ENCODE peak calls at places on chromosomes 11 and 22, in four cellular contexts. One of them, this sample, is unnamed. For H3K9me3, the result is how much of the 10 kb centered on the place peaks cover.

GRCh38 chr11:75431533-75432525 is 1.2 kb downstream of the KLHL35 start:
- DNase-seq in testis: no peak
- DNase-seq in tibial nerve: no peak
- DNase-seq in H1: no peak
- DNase-seq in this sample: no peak

GRCh38 chr11:83265331-83265730 is 20.8 kb downstream of the CCDC90B start:
- DNase-seq in testis: no peak
- DNase-seq in tibial nerve: no peak
- DNase-seq in H1: no peak
- DNase-seq in this sample: no peak

GRCh38 chr11:13160302-13160701 is 117.3 kb upstream of the BMAL1 start:
- DNase-seq in testis: no peak
- DNase-seq in tibial nerve: no peak
- DNase-seq in H1: no peak
- DNase-seq in this sample: no peak

GRCh38 chr11:29405305-29405704 is 611.5 kb downstream of the KCNA4 start:
- DNase-seq in testis: no peak
- DNase-seq in tibial nerve: no peak
- DNase-seq in H1: no peak
- DNase-seq in this sample: no peak

GRCh38 chr22:27755521-27756211 is 45.9 kb downstream of the MN1 start:
- DNase-seq in testis: no peak
- DNase-seq in tibial nerve: no peak
- DNase-seq in H1: no peak
- DNase-seq in this sample: no peak

GRCh38 chr11:109309153-109309552 is 112.8 kb upstream of the C11orf87 start:
- DNase-seq in testis: no peak
- DNase-seq in tibial nerve: no peak
- DNase-seq in H1: no peak
- DNase-seq in this sample: no peak

GRCh38 chr11:19595840-19596751 is 116.5 kb upstream of the NAV2 start:
- DNase-seq in testis: no peak
- DNase-seq in tibial nerve: no peak
- DNase-seq in H1: no peak
- DNase-seq in this sample: no peak

GRCh38 chr11:47215366-47215925 is 672 bp downstream of the DDB2 start:
- DNase-seq in testis: no peak
- DNase-seq in tibial nerve: no peak
- DNase-seq in H1: no peak
- DNase-seq in this sample: no peak

GRCh38 chr11:10317281-10317755 is 12.4 kb downstream of the ADM start:
- DNase-seq in testis: no peak
- DNase-seq in tibial nerve: no peak
- DNase-seq in H1: no peak
- DNase-seq in this sample: no peak

GRCh38 chr22:41772198-41772597 is 28.3 kb upstream of the CCDC134 start:
- DNase-seq in testis: no peak
- DNase-seq in tibial nerve: no peak
- DNase-seq in H1: no peak
- DNase-seq in this sample: no peak

GRCh38 chr11:14075118-14075601 is 112.6 kb downstream of the SPON1 start:
- DNase-seq in testis: no peak
- DNase-seq in tibial nerve: no peak
- DNase-seq in H1: no peak
- DNase-seq in this sample: no peak

GRCh38 chr11:114586797-114587196 is 8.8 kb downstream of the NXPE4 start:
- DNase-seq in testis: no peak
- DNase-seq in tibial nerve: no peak
- DNase-seq in H1: no peak
- DNase-seq in this sample: no peak

GRCh38 chr11:12845739-12846358 is 163.3 kb upstream of the RASSF10 start:
- DNase-seq in testis: no peak
- DNase-seq in tibial nerve: no peak
- DNase-seq in H1: no peak
- DNase-seq in this sample: no peak

GRCh38 chr11:61083601-61084147 is 18.6 kb upstream of the CD5 start:
- DNase-seq in testis: no peak
- DNase-seq in tibial nerve: no peak
- DNase-seq in H1: no peak
- DNase-seq in this sample: peak

GRCh38 chr22:28904211-28904808 is 20.9 kb downstream of the ZNRF3 start:
- DNase-seq in testis: no peak
- DNase-seq in tibial nerve: no peak
- DNase-seq in H1: no peak
- DNase-seq in this sample: no peak

GRCh38 chr11:20022363-20023081 is 137.8 kb downstream of the DBX1 start:
- DNase-seq in testis: no peak
- DNase-seq in tibial nerve: no peak
- DNase-seq in H1: peak
- DNase-seq in this sample: no peak

GRCh38 chr22:37259540-37260029 is 15.5 kb upstream of the RAC2 start:
- DNase-seq in testis: peak
- DNase-seq in tibial nerve: no peak
- DNase-seq in H1: peak
- DNase-seq in this sample: no peak

GRCh38 chr11:67316882-67317364 is 13.6 kb downstream of the SSH3 start:
- DNase-seq in testis: no peak
- DNase-seq in tibial nerve: no peak
- DNase-seq in H1: no peak
- DNase-seq in this sample: no peak

GRCh38 chr22:27512283-27512761 is 289.2 kb downstream of the MN1 start:
- DNase-seq in testis: peak
- DNase-seq in tibial nerve: peak
- DNase-seq in H1: no peak
- DNase-seq in this sample: no peak

GRCh38 chr11:66225054-66225453 is 43.4 kb upstream of the RAB1B start:
- DNase-seq in testis: peak
- DNase-seq in tibial nerve: no peak
- DNase-seq in H1: no peak
- DNase-seq in this sample: no peak

GRCh38 chr11:127461575-127462344 is 461.2 kb upstream of the KIRREL3 start:
- DNase-seq in testis: no peak
- DNase-seq in tibial nerve: no peak
- DNase-seq in H1: no peak
- DNase-seq in this sample: no peak

GRCh38 chr11:114200351-114200750 is 95.8 kb upstream of the NNMT start:
- DNase-seq in testis: no peak
- DNase-seq in tibial nerve: no peak
- DNase-seq in H1: no peak
- DNase-seq in this sample: no peak

GRCh38 chr11:105443623-105444022 is 166.2 kb upstream of the GRIA4 start:
- DNase-seq in testis: no peak
- DNase-seq in tibial nerve: no peak
- DNase-seq in H1: no peak
- DNase-seq in this sample: no peak
- H3K9me3 ChIP-seq in testis: under half
- H3K9me3 ChIP-seq in tibial nerve: under half
- H3K9me3 ChIP-seq in H1: under half
- H3K9me3 ChIP-seq in this sample: under half

GRCh38 chr11:110988731-110989130 is 256.8 kb upstream of the POU2AF2 start:
- DNase-seq in testis: no peak
- DNase-seq in tibial nerve: no peak
- DNase-seq in H1: no peak
- DNase-seq in this sample: no peak

GRCh38 chr11:110991621-110992355 is 253.7 kb upstream of the POU2AF2 start:
- DNase-seq in testis: peak
- DNase-seq in tibial nerve: peak
- DNase-seq in H1: no peak
- DNase-seq in this sample: no peak

GRCh38 chr11:110992481-110992880 is 253.0 kb upstream of the POU2AF2 start:
- DNase-seq in testis: no peak
- DNase-seq in tibial nerve: no peak
- DNase-seq in H1: no peak
- DNase-seq in this sample: no peak

GRCh38 chr11:110989734-110990133 is 255.8 kb upstream of the POU2AF2 start:
- DNase-seq in testis: no peak
- DNase-seq in tibial nerve: no peak
- DNase-seq in H1: no peak
- DNase-seq in this sample: no peak

GRCh38 chr11:110990316-110990715 is 255.2 kb upstream of the POU2AF2 start:
- DNase-seq in testis: no peak
- DNase-seq in tibial nerve: no peak
- DNase-seq in H1: no peak
- DNase-seq in this sample: no peak
- H3K9me3 ChIP-seq in testis: under half
- H3K9me3 ChIP-seq in tibial nerve: under half
- H3K9me3 ChIP-seq in H1: under half
- H3K9me3 ChIP-seq in this sample: under half

DNA sequence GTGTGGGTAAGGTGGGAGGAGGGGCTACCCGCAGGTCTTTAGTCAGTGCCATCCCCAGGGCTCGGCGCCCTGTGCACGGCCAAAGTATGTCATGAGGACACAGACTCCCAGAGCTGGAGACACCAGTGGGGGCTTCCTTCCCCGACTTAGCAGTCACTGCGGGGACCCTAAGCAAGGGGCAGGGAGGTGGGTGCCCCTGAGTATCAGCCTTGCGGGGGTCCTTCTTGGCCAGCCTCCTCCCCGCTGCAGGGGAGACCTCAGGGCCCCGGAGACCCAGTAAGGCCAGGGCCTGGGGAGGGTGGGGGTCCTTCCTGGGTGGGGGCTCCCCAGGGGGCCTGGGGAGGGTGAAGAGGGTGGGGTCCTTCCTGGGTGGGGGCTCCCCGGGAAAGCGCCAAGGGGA is 673.8 kb downstream of the BRD1 start:
- DNase-seq in testis: no peak
- DNase-seq in tibial nerve: peak
- DNase-seq in H1: no peak
- DNase-seq in this sample: no peak
- H3K9me3 ChIP-seq in testis: under half
- H3K9me3 ChIP-seq in tibial nerve: under half
- H3K9me3 ChIP-seq in H1: under half
- H3K9me3 ChIP-seq in this sample: under half

GRCh38 chr11:55652560-55652959 is 4.4 kb downstream of the OR4S2 start:
- DNase-seq in testis: no peak
- DNase-seq in tibial nerve: no peak
- DNase-seq in H1: no peak
- DNase-seq in this sample: no peak
- H3K9me3 ChIP-seq in testis: under half
- H3K9me3 ChIP-seq in tibial nerve: under half
- H3K9me3 ChIP-seq in H1: under half
- H3K9me3 ChIP-seq in this sample: under half

GRCh38 chr11:77189588-77190210 is 61.7 kb downstream of the MYO7A start:
- DNase-seq in testis: no peak
- DNase-seq in tibial nerve: no peak
- DNase-seq in H1: no peak
- DNase-seq in this sample: no peak
- H3K9me3 ChIP-seq in testis: under half
- H3K9me3 ChIP-seq in tibial nerve: under half
- H3K9me3 ChIP-seq in H1: under half
- H3K9me3 ChIP-seq in this sample: under half

DNA sequence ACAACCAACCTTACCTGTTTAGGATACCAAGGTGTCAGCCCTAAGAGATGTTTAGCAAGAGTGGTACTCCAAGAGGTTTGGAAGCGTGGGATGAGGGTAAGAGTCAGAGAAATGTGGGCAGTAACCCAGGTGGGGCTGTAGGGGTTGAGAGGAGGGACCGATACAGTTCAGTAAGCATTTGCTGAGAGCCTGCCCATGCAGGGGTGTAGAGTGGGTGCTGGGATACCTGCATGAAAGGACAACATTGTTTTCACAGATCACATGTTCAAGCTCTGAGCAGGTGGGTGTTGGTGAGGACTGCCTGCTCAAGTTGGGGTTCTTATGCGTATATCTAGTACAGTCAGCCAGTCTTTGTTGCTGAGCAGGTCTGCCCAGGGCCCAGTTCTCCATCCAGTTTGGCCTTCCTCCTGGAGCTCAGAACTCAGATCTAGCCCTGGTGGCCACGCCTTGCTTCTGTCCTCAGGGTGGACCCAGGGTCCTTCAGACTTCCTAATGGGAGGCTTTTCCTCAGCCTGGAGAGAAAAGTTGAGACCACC is 14.8 kb downstream of the PPFIBP2 start:
- DNase-seq in testis: no peak
- DNase-seq in tibial nerve: no peak
- DNase-seq in H1: no peak
- DNase-seq in this sample: no peak
- H3K9me3 ChIP-seq in testis: under half
- H3K9me3 ChIP-seq in tibial nerve: under half
- H3K9me3 ChIP-seq in H1: under half
- H3K9me3 ChIP-seq in this sample: under half

GRCh38 chr22:48279465-48279765 is 1517.0 kb downstream of the TBC1D22A start:
- DNase-seq in testis: no peak
- DNase-seq in tibial nerve: no peak
- DNase-seq in H1: no peak
- DNase-seq in this sample: no peak
- H3K9me3 ChIP-seq in testis: under half
- H3K9me3 ChIP-seq in tibial nerve: under half
- H3K9me3 ChIP-seq in H1: under half
- H3K9me3 ChIP-seq in this sample: under half